ENCODE peak calls at places on chromosome 1, in four cellular contexts. D is left ventricle myocardium inferior, B is iPS-NIHi11, Y is GF-D8. R is an unnamed sample.

GRCh38 chr1:202249846-202250245 is 56.2 kb downstream of the LGR6 start:
- DNase-seq in D (no peak), B (no peak), Y (no peak), R (no peak)

GRCh38 chr1:209353097-209353496 is 230.4 kb upstream of the CAMK1G start:
- DNase-seq in D (no peak), B (no peak), Y (no peak), R (no peak)

GRCh38 chr1:240649733-240650700 is 38.1 kb upstream of the GREM2 start:
- DNase-seq in D (no peak), B (no peak), Y (no peak), R (no peak)

GRCh38 chr1:170067253-170067819 is 7.2 kb downstream of the KIFAP3 start:
- DNase-seq in D (no peak), B (no peak), Y (no peak), R (no peak)

GRCh38 chr1:65939636-65940035 is 146.9 kb downstream of the PDE4B start:
- DNase-seq in D (no peak), B (no peak), Y (no peak), R (no peak)

GRCh38 chr1:245863566-245864184 is 643.4 kb downstream of the SMYD3 start:
- DNase-seq in D (no peak), B (no peak), Y (no peak), R (no peak)

GRCh38 chr1:117627562-117628165 is 21.8 kb downstream of the TENT5C start:
- DNase-seq in D (no peak), B (no peak), Y (no peak), R (peak)

GRCh38 chr1:226679853-226680516 is 59.1 kb downstream of the ITPKB start:
- DNase-seq in D (peak), B (peak), Y (peak), R (peak)

GRCh38 chr1:177958092-177958491 is 11.8 kb downstream of the SEC16B start:
- DNase-seq in D (no peak), B (no peak), Y (no peak), R (no peak)

GRCh38 chr1:6724517-6725141 is 23.0 kb upstream of the DNAJC11 start:
- DNase-seq in D (no peak), B (no peak), Y (no peak), R (no peak)

GRCh38 chr1:86998727-86999126 is 84.3 kb downstream of the HS2ST1 start:
- DNase-seq in D (no peak), B (no peak), Y (no peak), R (no peak)

GRCh38 chr1:205058853-205059252 is 15.8 kb downstream of the CNTN2 start:
- DNase-seq in D (no peak), B (no peak), Y (no peak), R (no peak)

R was measured in KBM-7.